ENCODE peak calls at places on chromosomes 4 and X, in six cellular contexts. Y is stomach, D is fibroblast of the aortic adventitia, F is fibroblast of villous mesenchyme, U is adrenal gland, O is GM12865. I is an unnamed sample.

GRCh38 chr4:42280327-42281095 is 116.8 kb upstream of the SHISA3 start:
- DNase-seq in Y (no peak), O (peak), D (peak), F (peak), U (no peak), I (no peak)

GRCh38 chrX:1213971-1214370 is 1.5 kb upstream of the CRLF2 start:
- DNase-seq in U (no peak), F (no peak), O (no peak), D (no peak), Y (no peak), I (no peak)

GRCh38 chr4:110668463-110669245 is 45.8 kb upstream of the PITX2 start:
- DNase-seq in D (no peak), F (peak), U (no peak), Y (no peak), O (no peak), I (no peak)

GRCh38 chrX:39758791-39759525 is 338.8 kb downstream of the BCOR start:
- DNase-seq in Y (no peak), F (no peak), O (no peak), U (no peak), D (no peak), I (no peak)

GRCh38 chr4:8114456-8115202 is 44.0 kb downstream of the ABLIM2 start:
- DNase-seq in D (no peak), F (no peak), U (no peak), O (no peak), Y (no peak), I (no peak)

GRCh38 chrX:124211312-124211942 is 121.0 kb upstream of the TEX13D start:
- DNase-seq in D (peak), F (peak), U (no peak), Y (no peak), O (peak), I (peak)

GRCh38 chrX:72716766-72717165 is 2.7 kb upstream of the PHKA1 start:
- DNase-seq in O (no peak), Y (no peak), F (no peak), U (no peak), D (peak), I (peak)

GRCh38 chr4:114132830-114133229 is 153.4 kb upstream of the ARSJ start:
- DNase-seq in F (no peak), O (peak), U (no peak), Y (no peak), D (no peak), I (no peak)

GRCh38 chrX:19724409-19724808 is 163.0 kb downstream of the SH3KBP1 start:
- DNase-seq in O (no peak), U (no peak), D (no peak), Y (no peak), F (no peak), I (no peak)

GRCh38 chr4:5785806-5786680 is 75.0 kb downstream of the EVC start:
- DNase-seq in O (no peak), U (no peak), Y (no peak), D (peak), F (peak), I (peak)

GRCh38 chr4:36337665-36338064 is 56.2 kb downstream of the DTHD1 start:
- DNase-seq in F (no peak), D (no peak), O (no peak), Y (no peak), U (no peak), I (no peak)

GRCh38 chrX:72713130-72713529 is 976 bp downstream of the PHKA1 start:
- DNase-seq in U (no peak), D (peak), F (no peak), O (no peak), Y (no peak), I (no peak)

GRCh38 chr4:145735330-145735638 is 55.3 kb downstream of the C4orf51 start:
- DNase-seq in Y (no peak), D (peak), U (no peak), F (peak), O (no peak), I (peak)

GRCh38 chr4:145732416-145732815 is 52.5 kb downstream of the C4orf51 start:
- DNase-seq in F (no peak), Y (no peak), U (no peak), O (no peak), D (no peak), I (no peak)

GRCh38 chr4:145732895-145733880 is 53.2 kb downstream of the C4orf51 start:
- DNase-seq in Y (peak), D (peak), F (peak), O (peak), U (peak), I (no peak)

GRCh38 chr4:145734576-145735329 is 54.8 kb downstream of the C4orf51 start:
- DNase-seq in U (peak), D (peak), Y (peak), O (peak), F (peak), I (peak)

DNA sequence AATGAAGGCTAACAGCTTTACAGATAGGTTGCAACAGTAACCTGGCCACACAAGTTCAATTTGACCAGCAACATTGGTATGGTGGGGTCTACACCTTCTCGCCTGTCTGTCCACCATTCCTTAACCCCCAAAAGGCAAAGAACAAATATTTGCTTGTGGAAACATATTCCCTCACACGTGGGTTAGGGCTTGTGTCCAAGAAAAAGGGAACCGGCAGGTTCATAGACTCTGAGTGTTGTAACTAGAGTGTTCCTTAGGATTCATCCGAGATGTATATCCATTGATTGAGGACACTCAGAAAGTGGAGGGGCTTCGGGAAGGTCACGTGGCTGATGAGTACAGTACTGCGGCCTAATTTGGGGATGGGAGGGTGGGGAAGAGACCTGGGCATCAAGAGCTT is 54.1 kb downstream of the C4orf51 start:
- DNase-seq in O (no peak), U (no peak), Y (no peak), D (peak), F (peak), I (no peak)
- H3K4me3 ChIP-seq in O (no peak), U (peak), Y (no peak), D (peak), F (no peak), I (peak)

GRCh38 chr4:2932561-2932950 is 30.6 kb downstream of the NOP14 start:
- DNase-seq in D (no peak), F (no peak), U (peak), O (peak), Y (peak), I (no peak)

GRCh38 chr4:2929469-2929868 is 33.7 kb downstream of the NOP14 start:
- DNase-seq in Y (peak), U (peak), F (no peak), D (no peak), O (no peak), I (no peak)

GRCh38 chr4:2931765-2932560 is 31.2 kb downstream of the NOP14 start:
- DNase-seq in F (no peak), O (peak), Y (peak), D (no peak), U (peak), I (no peak)

GRCh38 chr4:2930135-2930805 is 32.9 kb downstream of the NOP14 start:
- DNase-seq in F (no peak), U (peak), D (no peak), O (no peak), Y (peak), I (no peak)

GRCh38 chr4:2930821-2931764 is 32.1 kb downstream of the NOP14 start:
- DNase-seq in O (no peak), F (no peak), Y (peak), U (peak), D (no peak), I (no peak)
- TF ChIP-seq CTCF in O (peak), F (peak), Y (peak), U (no peak), D (peak), I (no peak)

DNA sequence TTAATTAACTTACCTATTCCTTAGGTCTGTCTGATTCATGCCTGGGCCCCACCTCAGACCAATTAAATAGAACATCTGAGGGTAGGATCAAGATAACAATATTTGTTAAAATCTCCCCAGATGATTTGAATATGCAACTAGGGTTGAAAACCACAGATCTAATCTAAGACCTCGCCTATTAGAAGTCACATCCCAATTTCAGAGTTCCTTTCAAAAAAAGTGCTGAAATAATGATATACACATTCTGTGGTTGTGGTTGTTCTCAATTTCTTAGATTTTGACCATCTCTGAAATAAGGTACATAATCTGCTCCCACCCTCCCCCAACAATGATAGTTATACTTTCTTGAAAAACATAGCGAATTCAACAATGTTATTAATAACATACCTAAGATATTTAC is 27.7 kb downstream of the NIPAL1 start:
- DNase-seq in F (no peak), Y (no peak), U (no peak), O (no peak), D (no peak), I (no peak)
- H3K4me3 ChIP-seq in F (no peak), Y (no peak), U (no peak), O (no peak), D (no peak), I (no peak)

GRCh38 chr4:181271241-181271640 is 972.0 kb upstream of the TENM3 start:
- DNase-seq in Y (no peak), O (no peak), F (no peak), D (no peak), U (no peak), I (no peak)
- TF ChIP-seq CTCF in Y (no peak), O (no peak), F (no peak), D (no peak), U (no peak), I (no peak)

GRCh38 chr4:48654015-48654664 is 125.9 kb downstream of the FRYL start:
- DNase-seq in O (no peak), U (no peak), D (peak), Y (no peak), F (peak), I (no peak)
- H3K4me3 ChIP-seq in O (no peak), U (peak), D (peak), Y (peak), F (no peak), I (no peak)

GRCh38 chr4:119212964-119213606 is 572 bp downstream of the USP53 start:
- DNase-seq in D (peak), O (peak), F (peak), U (peak), Y (peak), I (peak)
- TF ChIP-seq CTCF in D (peak), O (peak), F (peak), U (no peak), Y (peak), I (peak)

GRCh38 chr4:158170691-158171455 is 2.0 kb downstream of the GASK1B start:
- DNase-seq in U (peak), O (peak), D (no peak), Y (no peak), F (peak), I (no peak)
- H3K4me3 ChIP-seq in U (peak), O (no peak), D (peak), Y (peak), F (peak), I (no peak)